ENCODE peak calls at places on chromosomes 13 and 19, in nine cellular contexts. I is stomach, X is A549, L is transverse colon, N is K562, U is uterus, Q is breast epithelium, J is IMR-90, O is Peyer's patch. D is an unnamed sample.

GRCh38 chr13:29319451-29319850 is 276.0 kb downstream of the SLC7A1 start:
- DNase-seq in X (no peak), I (no peak), Q (no peak), L (no peak), N (no peak), O (no peak), U (no peak), J (no peak), D (no peak)

GRCh38 chr19:55647732-55648656 is at the start of gene CCDC106:
- DNase-seq in U (peak; percentile 78), Q (no peak), J (peak; percentile 68), X (peak; percentile 77), L (peak; percentile 72), I (peak; percentile 64), O (peak; percentile 81), N (peak; percentile 86), D (peak; percentile 70)

GRCh38 chr13:96346846-96347367 is 257.0 kb downstream of the HS6ST3 start:
- DNase-seq in U (no peak), O (no peak), Q (no peak), X (no peak), N (no peak), J (no peak), L (no peak), I (no peak), D (no peak)

GRCh38 chr13:53338760-53339159 is 310.1 kb downstream of the OLFM4 start:
- DNase-seq in Q (no peak), L (no peak), I (no peak), O (no peak), U (no peak), J (no peak), X (no peak), N (no peak), D (no peak)

GRCh38 chr13:98900442-98900841 is 77.4 kb downstream of the DOCK9 start:
- DNase-seq in I (no peak), L (no peak), U (no peak), Q (no peak), X (no peak), O (no peak), N (no peak), J (no peak), D (no peak)

GRCh38 chr13:87677334-87678234 is 6.4 kb downstream of the SLITRK5 start:
- DNase-seq in J (no peak), N (no peak), I (no peak), O (peak; percentile 44), Q (no peak), X (no peak), L (peak; percentile 14), U (no peak), D (peak; percentile 36)

GRCh38 chr19:31444931-31445330 is 95.7 kb upstream of the TSHZ3 start:
- DNase-seq in U (no peak), N (no peak), O (no peak), L (no peak), J (no peak), X (no peak), I (no peak), Q (no peak), D (no peak)

GRCh38 chr19:6373813-6374108 is 1.2 kb downstream of the ALKBH7 start:
- DNase-seq in I (no peak), X (no peak), L (no peak), U (no peak), O (no peak), Q (peak; percentile 37), J (no peak), N (peak; percentile 71), D (no peak)

GRCh38 chr13:29526741-29527140 is 68.7 kb downstream of the SLC7A1 start:
- DNase-seq in N (no peak), I (no peak), O (no peak), X (no peak), Q (no peak), J (no peak), L (no peak), U (no peak), D (no peak)

GRCh38 chr13:98321356-98321755 is 144.3 kb upstream of the RNF113B start:
- DNase-seq in I (no peak), L (no peak), U (no peak), X (no peak), J (no peak), Q (no peak), O (no peak), N (no peak), D (no peak)

GRCh38 chr19:51607920-51608562 is 22.2 kb downstream of the SIGLEC5 start:
- DNase-seq in J (peak; percentile 70), Q (no peak), X (no peak), U (peak; percentile 43), N (peak; percentile 88), I (peak; percentile 75), L (peak; percentile 82), O (peak; percentile 89), D (peak; percentile 71)

GRCh38 chr19:55080915-55081772 is 5.5 kb downstream of the EPS8L1 start:
- DNase-seq in U (no peak), J (peak; percentile 44), L (peak; percentile 93), X (peak; percentile 77), Q (peak; percentile 80), O (peak; percentile 94), I (peak; percentile 66), N (peak; percentile 95), D (peak; percentile 52)

DNA sequence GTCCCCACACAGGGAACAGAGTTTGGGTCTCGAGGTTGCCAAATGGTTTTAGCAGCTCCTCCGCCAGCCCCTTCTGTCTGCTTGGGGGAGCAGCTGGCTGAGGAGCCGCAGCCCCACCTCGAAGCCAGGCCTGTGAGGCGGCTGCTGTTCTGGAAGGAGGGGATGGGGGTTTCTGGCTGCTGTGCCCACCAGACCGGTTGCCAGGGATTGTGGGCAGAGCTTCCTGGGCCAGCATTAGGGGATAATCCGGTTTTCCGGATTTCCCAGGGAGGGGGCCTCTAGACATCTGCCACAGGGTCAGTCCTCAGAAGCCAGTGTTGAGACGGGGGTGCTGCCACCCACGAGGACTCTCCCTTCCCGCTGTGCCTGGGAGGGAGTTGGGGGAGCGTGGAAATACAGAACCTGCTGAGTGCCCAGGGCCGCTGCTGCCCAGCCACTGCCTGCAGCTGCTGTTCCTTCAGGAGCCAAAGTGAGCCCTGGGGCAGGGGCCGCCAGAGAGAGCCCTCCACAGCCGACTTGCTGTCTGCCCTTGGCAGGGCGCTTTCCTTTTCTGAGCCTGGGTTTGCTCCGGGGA is 2.0 kb downstream of the CDC34 start:
- DNase-seq in N (peak; percentile 13), O (no peak), X (no peak), L (no peak), Q (no peak), I (no peak), U (no peak), J (no peak), D (no peak)
- H3K27ac ChIP-seq in N (peak overlapping the region; percentile 87), O (peak overlapping the region; percentile 97), X (peak overlapping the region; percentile 98), L (peak overlapping the region; percentile 99), Q (peak overlapping the region; percentile 84), I (peak overlapping the region; percentile 89), U (peak overlapping the region; percentile 93), J (peak overlapping the region; percentile 90), D (peak overlapping the region; percentile 88)

DNA sequence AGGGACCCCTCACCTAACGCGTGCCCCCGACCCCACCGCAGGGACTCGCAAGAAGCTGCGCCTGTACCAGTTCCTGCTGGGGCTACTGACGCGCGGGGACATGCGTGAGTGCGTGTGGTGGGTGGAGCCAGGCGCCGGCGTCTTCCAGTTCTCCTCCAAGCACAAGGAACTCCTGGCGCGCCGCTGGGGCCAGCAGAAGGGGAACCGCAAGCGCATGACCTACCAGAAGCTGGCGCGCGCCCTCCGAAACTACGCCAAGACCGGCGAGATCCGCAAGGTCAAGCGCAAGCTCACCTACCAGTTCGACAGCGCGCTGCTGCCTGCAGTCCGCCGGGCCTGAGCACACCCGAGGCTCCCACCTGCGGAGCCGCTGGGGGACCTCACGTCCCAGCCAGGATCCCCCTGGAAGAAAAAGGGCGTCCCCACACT is 4.7 kb upstream of the MYBPC2 start:
- DNase-seq in O (peak; percentile 92), L (peak; percentile 81), I (peak; percentile 92), U (peak; percentile 43), J (peak; percentile 69), X (no peak), Q (peak; percentile 88), N (no peak), D (peak; percentile 82)
- TF ChIP-seq POLR2A in O (no peak), L (no peak), I (no peak), U (peak; percentile 32), J (no peak), X (no peak), Q (no peak), N (no peak), D (no peak)

GRCh38 chr13:48001127-48001881 is at the start of gene SUCLA2:
- DNase-seq in X (peak; percentile 82), N (peak; percentile 96), U (peak; percentile 77), L (peak; percentile 93), I (peak; percentile 93), O (peak; percentile 94), J (peak; percentile 82), Q (peak; percentile 80), D (peak; percentile 91)
- H3K27ac ChIP-seq in X (peak within 1 kb of the TSS; percentile 98), N (peak within 1 kb of the TSS; percentile 67), U (peak within 1 kb of the TSS; percentile 78), L (peak within 1 kb of the TSS; percentile 88), I (peak within 1 kb of the TSS; percentile 74), O (peak within 1 kb of the TSS; percentile 83), J (peak within 1 kb of the TSS; percentile 83), Q (peak within 1 kb of the TSS; percentile 86), D (peak within 1 kb of the TSS; percentile 46)

GRCh38 chr19:7535035-7535992 is at the start of gene PNPLA6:
- DNase-seq in O (peak; percentile 98), X (peak; percentile 87), Q (peak; percentile 94), L (peak; percentile 98), U (peak; percentile 96), N (peak; percentile 91), J (peak; percentile 92), I (peak; percentile 97), D (peak; percentile 97)
- TF ChIP-seq POLR2A in O (peak; percentile 72), X (peak; percentile 31), Q (peak; percentile 16), L (peak; percentile 77), U (peak; percentile 68), N (no peak), J (no peak), I (no peak), D (peak; percentile 80)

GRCh38 chr13:33723365-33723764 is 94.6 kb upstream of the RFC3 start:
- DNase-seq in U (no peak), J (no peak), I (no peak), O (no peak), N (no peak), X (no peak), L (no peak), Q (no peak), D (no peak)

GRCh38 chr13:33723772-33724435 is 94.0 kb upstream of the RFC3 start:
- DNase-seq in O (peak; percentile 91), I (peak; percentile 82), N (peak; percentile 6), L (peak; percentile 81), J (peak; percentile 85), X (peak; percentile 30), Q (peak; percentile 78), U (peak; percentile 86), D (peak; percentile 90)

GRCh38 chr13:33722216-33722900 is 95.6 kb upstream of the RFC3 start:
- DNase-seq in L (no peak), X (no peak), J (peak; percentile 7), Q (no peak), I (no peak), U (no peak), O (no peak), N (no peak), D (no peak)

GRCh38 chr13:33725340-33725739 is 92.6 kb upstream of the RFC3 start:
- DNase-seq in J (no peak), U (no peak), X (no peak), O (no peak), L (no peak), N (no peak), Q (no peak), I (no peak), D (no peak)

GRCh38 chr13:33721719-33722118 is 96.2 kb upstream of the RFC3 start:
- DNase-seq in L (no peak), U (no peak), X (no peak), I (no peak), J (peak; percentile 62), O (no peak), Q (no peak), N (no peak), D (no peak)
- H3K27ac ChIP-seq in L (peak overlapping the region; percentile 55), U (peak overlapping the region; percentile 79), X (no peak overlapping the region), I (peak overlapping the region; percentile 48), J (no peak overlapping the region), O (peak overlapping the region; percentile 17), Q (peak overlapping the region; percentile 52), N (no peak overlapping the region), D (no peak overlapping the region)

GRCh38 chr19:44579663-44580365 is 33.5 kb upstream of the IGSF23 start:
- DNase-seq in X (no peak), O (no peak), U (no peak), J (no peak), L (no peak), I (no peak), N (no peak), Q (no peak), D (no peak)
- TF ChIP-seq POLR2A in X (no peak), O (no peak), U (no peak), J (no peak), L (no peak), I (no peak), N (no peak), Q (no peak), D (no peak)